ENCODE peak calls at places on chromosome 10, in six cellular contexts. D, H, A, I, X and R are unnamed samples.

GRCh38 chr10:95237376-95238170 is 43.5 kb downstream of the ACSM6 start:
- DNase-seq in D (no peak), H (no peak), A (no peak), I (no peak), X (no peak), R (peak; percentile 53)

GRCh38 chr10:21069278-21069677 is 172.2 kb upstream of the NEBL start:
- DNase-seq in D (no peak), H (no peak), A (no peak), I (no peak), X (no peak), R (no peak)

GRCh38 chr10:75018233-75018632 is 93.2 kb upstream of the SAMD8 start:
- DNase-seq in D (no peak), H (no peak), A (no peak), I (no peak), X (no peak), R (no peak)

GRCh38 chr10:78261291-78261690 is 227.6 kb downstream of the RPS24 start:
- DNase-seq in D (no peak), H (no peak), A (no peak), I (no peak), X (no peak), R (no peak)

GRCh38 chr10:86362566-86363183 is 3.9 kb downstream of the GRID1 start:
- DNase-seq in D (no peak), H (no peak), A (no peak), I (peak; percentile 2), X (no peak), R (no peak)

GRCh38 chr10:131475803-131476202 is 164.3 kb upstream of the TCERG1L start:
- DNase-seq in D (no peak), H (no peak), A (no peak), I (no peak), X (no peak), R (no peak)

GRCh38 chr10:36172574-36172973 is 530.5 kb upstream of the FZD8 start:
- DNase-seq in D (no peak), H (no peak), A (no peak), I (no peak), X (peak; percentile 95), R (no peak)

GRCh38 chr10:24882047-24882698 is 70.2 kb downstream of the PRTFDC1 start:
- DNase-seq in D (no peak), H (no peak), A (no peak), I (no peak), X (peak; percentile 41), R (no peak)

GRCh38 chr10:112225771-112226438 is 42.3 kb upstream of the GPAM start:
- DNase-seq in D (no peak), H (no peak), A (no peak), I (no peak), X (no peak), R (no peak)

GRCh38 chr10:21160116-21160515 is 263.0 kb upstream of the NEBL start:
- DNase-seq in D (no peak), H (no peak), A (no peak), I (no peak), X (no peak), R (no peak)

GRCh38 chr10:60246382-60246781 is 143.3 kb downstream of the ANK3 start:
- DNase-seq in D (no peak), H (no peak), A (no peak), I (no peak), X (no peak), R (no peak)

GRCh38 chr10:7752251-7752650 is 35.5 kb downstream of the KIN start:
- DNase-seq in D (no peak), H (no peak), A (no peak), I (no peak), X (no peak), R (no peak)

GRCh38 chr10:12351447-12351846 is 2.1 kb downstream of the CAMK1D start:
- DNase-seq in D (no peak), H (no peak), A (no peak), I (no peak), X (no peak), R (no peak)

GRCh38 chr10:90923111-90923731 is 2.3 kb upstream of the ANKRD1 start:
- DNase-seq in D (no peak), H (no peak), A (no peak), I (no peak), X (no peak), R (no peak)

GRCh38 chr10:91049961-91050360 is 129.1 kb upstream of the ANKRD1 start:
- DNase-seq in D (no peak), H (no peak), A (no peak), I (no peak), X (peak; percentile 30), R (no peak)

GRCh38 chr10:73839276-73839966 is 28.0 kb upstream of the NDST2 start:
- DNase-seq in D (no peak), H (no peak), A (no peak), I (no peak), X (no peak), R (no peak)

GRCh38 chr10:17951868-17952371 is at the start of gene SLC39A12:
- DNase-seq in D (no peak), H (no peak), A (no peak), I (no peak), X (no peak), R (no peak)

GRCh38 chr10:114869500-114869899 is 47.9 kb downstream of the FHIP2A start:
- DNase-seq in D (no peak), H (no peak), A (no peak), I (no peak), X (peak; percentile 93), R (no peak)

GRCh38 chr10:86209726-86210125 is 156.9 kb downstream of the GRID1 start:
- DNase-seq in D (no peak), H (no peak), A (no peak), I (no peak), X (no peak), R (no peak)

GRCh38 chr10:119737827-119738226 is 12.0 kb downstream of the INPP5F start:
- DNase-seq in D (no peak), H (peak; percentile 86), A (no peak), I (peak; percentile 30), X (peak; percentile 94), R (peak; percentile 91)

GRCh38 chr10:30550967-30551815 is 78.4 kb downstream of the LYZL2 start:
- DNase-seq in D (no peak), H (no peak), A (no peak), I (no peak), X (no peak), R (no peak)

GRCh38 chr10:124447741-124448466 is 1.9 kb downstream of the NKX1-2 start:
- DNase-seq in D (no peak), H (no peak), A (no peak), I (no peak), X (no peak), R (no peak)

GRCh38 chr10:28089467-28089866 is 90.6 kb upstream of the ODAD2 start:
- DNase-seq in D (no peak), H (peak; percentile 91), A (no peak), I (no peak), X (peak; percentile 63), R (no peak)

GRCh38 chr10:132539894-132540293 is 2.3 kb downstream of the INPP5A start:
- DNase-seq in D (no peak), H (no peak), A (no peak), I (no peak), X (peak; percentile 54), R (no peak)

GRCh38 chr10:71436268-71436922 is 39.7 kb downstream of the CDH23 start:
- DNase-seq in D (no peak), H (no peak), A (no peak), I (no peak), X (peak; percentile 6), R (no peak)

GRCh38 chr10:69229565-69229886 is 9.4 kb downstream of the HKDC1 start:
- DNase-seq in D (no peak), H (no peak), A (no peak), I (no peak), X (no peak), R (no peak)

GRCh38 chr10:88725798-88726197 is 19.7 kb downstream of the LIPK start:
- DNase-seq in D (no peak), H (no peak), A (no peak), I (no peak), X (no peak), R (no peak)

GRCh38 chr10:108052981-108053380 is 888.5 kb upstream of the SORCS1 start:
- DNase-seq in D (no peak), H (no peak), A (no peak), I (no peak), X (no peak), R (no peak)

GRCh38 chr10:63812491-63812890 is 291.3 kb downstream of the REEP3 start:
- DNase-seq in D (no peak), H (no peak), A (no peak), I (no peak), X (no peak), R (no peak)

GRCh38 chr10:62023289-62023688 is 121.8 kb downstream of the ARID5B start:
- DNase-seq in D (no peak), H (no peak), A (no peak), I (no peak), X (no peak), R (no peak)

GRCh38 chr10:11468126-11468742 is 143.2 kb downstream of the USP6NL start:
- DNase-seq in D (no peak), H (no peak), A (no peak), I (no peak), X (peak; percentile 67), R (no peak)

GRCh38 chr10:123357363-123358075 is 203.3 kb downstream of the BUB3 start:
- DNase-seq in D (no peak), H (no peak), A (no peak), I (no peak), X (no peak), R (no peak)

GRCh38 chr10:119543814-119544642 is 1.5 kb upstream of the RGS10 start:
- DNase-seq in D (no peak), H (no peak), A (no peak), I (no peak), X (no peak), R (no peak)